ENCODE peak calls at places on chromosome 17, in five cellular contexts. One of them, this sample, is unnamed.

GRCh38 chr17:45841883-45842525 is 2.7 kb upstream of the SPPL2C start:
- DNase-seq in fibroblast of lung: peak
- DNase-seq in IMR-90: no peak
- DNase-seq in GM13977: no peak
- DNase-seq in SK-N-SH: no peak
- DNase-seq in this sample: no peak

GRCh38 chr17:61216066-61216465 is 183.6 kb upstream of the TBX2 start:
- DNase-seq in fibroblast of lung: no peak
- DNase-seq in IMR-90: no peak
- DNase-seq in GM13977: no peak
- DNase-seq in SK-N-SH: no peak
- DNase-seq in this sample: no peak

GRCh38 chr17:61237275-61237674 is 162.4 kb upstream of the TBX2 start:
- DNase-seq in fibroblast of lung: no peak
- DNase-seq in IMR-90: no peak
- DNase-seq in GM13977: no peak
- DNase-seq in SK-N-SH: no peak
- DNase-seq in this sample: no peak

GRCh38 chr17:10316986-10317834 is 55.6 kb downstream of the MYH13 start:
- DNase-seq in fibroblast of lung: peak
- DNase-seq in IMR-90: peak
- DNase-seq in GM13977: peak
- DNase-seq in SK-N-SH: peak
- DNase-seq in this sample: no peak

GRCh38 chr17:78040561-78041400 is 82.3 kb downstream of the TNRC6C start:
- DNase-seq in fibroblast of lung: peak
- DNase-seq in IMR-90: peak
- DNase-seq in GM13977: peak
- DNase-seq in SK-N-SH: peak
- DNase-seq in this sample: no peak

GRCh38 chr17:31530391-31530990 is 139.0 kb downstream of the RAB11FIP4 start:
- DNase-seq in fibroblast of lung: peak
- DNase-seq in IMR-90: no peak
- DNase-seq in GM13977: no peak
- DNase-seq in SK-N-SH: no peak
- DNase-seq in this sample: no peak

GRCh38 chr17:78072961-78073360 is 55.6 kb downstream of the TMC6 start:
- DNase-seq in fibroblast of lung: no peak
- DNase-seq in IMR-90: no peak
- DNase-seq in GM13977: no peak
- DNase-seq in SK-N-SH: no peak
- DNase-seq in this sample: no peak

GRCh38 chr17:21041753-21042433 is 918 bp downstream of the USP22 start:
- DNase-seq in fibroblast of lung: peak
- DNase-seq in IMR-90: peak
- DNase-seq in GM13977: peak
- DNase-seq in SK-N-SH: peak
- DNase-seq in this sample: peak

GRCh38 chr17:46002311-46002972 is 3.4 kb downstream of the STH start:
- DNase-seq in fibroblast of lung: peak
- DNase-seq in IMR-90: peak
- DNase-seq in GM13977: peak
- DNase-seq in SK-N-SH: peak
- DNase-seq in this sample: peak

GRCh38 chr17:13560935-13561334 is 40.8 kb downstream of the HS3ST3A1 start:
- DNase-seq in fibroblast of lung: no peak
- DNase-seq in IMR-90: no peak
- DNase-seq in GM13977: no peak
- DNase-seq in SK-N-SH: no peak
- DNase-seq in this sample: no peak

GRCh38 chr17:50630524-50631194 is 4.0 kb upstream of the ABCC3 start:
- DNase-seq in fibroblast of lung: no peak
- DNase-seq in IMR-90: no peak
- DNase-seq in GM13977: peak
- DNase-seq in SK-N-SH: peak
- DNase-seq in this sample: peak

GRCh38 chr17:42653179-42654124 is 5.6 kb upstream of the TUBG2 start:
- DNase-seq in fibroblast of lung: peak
- DNase-seq in IMR-90: peak
- DNase-seq in GM13977: no peak
- DNase-seq in SK-N-SH: peak
- DNase-seq in this sample: no peak

GRCh38 chr17:5364156-5364555 is 55.3 kb downstream of the NUP88 start:
- DNase-seq in fibroblast of lung: peak
- DNase-seq in IMR-90: peak
- DNase-seq in GM13977: no peak
- DNase-seq in SK-N-SH: no peak
- DNase-seq in this sample: no peak

GRCh38 chr17:21200590-21201301 is 13.2 kb downstream of the TMEM11 start:
- DNase-seq in fibroblast of lung: no peak
- DNase-seq in IMR-90: no peak
- DNase-seq in GM13977: no peak
- DNase-seq in SK-N-SH: no peak
- DNase-seq in this sample: no peak

GRCh38 chr17:52378860-52379259 is 220.3 kb upstream of the CA10 start:
- DNase-seq in fibroblast of lung: no peak
- DNase-seq in IMR-90: no peak
- DNase-seq in GM13977: no peak
- DNase-seq in SK-N-SH: no peak
- DNase-seq in this sample: no peak

GRCh38 chr17:39739020-39739884 is 1.5 kb downstream of the GRB7 start:
- DNase-seq in fibroblast of lung: no peak
- DNase-seq in IMR-90: no peak
- DNase-seq in GM13977: no peak
- DNase-seq in SK-N-SH: peak
- DNase-seq in this sample: no peak

GRCh38 chr17:48488548-48489106 is 42.2 kb downstream of the HOXB1 start:
- DNase-seq in fibroblast of lung: no peak
- DNase-seq in IMR-90: no peak
- DNase-seq in GM13977: no peak
- DNase-seq in SK-N-SH: no peak
- DNase-seq in this sample: no peak

GRCh38 chr17:48068491-48068961 is 20.4 kb downstream of the NFE2L1 start:
- DNase-seq in fibroblast of lung: no peak
- DNase-seq in IMR-90: peak
- DNase-seq in GM13977: no peak
- DNase-seq in SK-N-SH: no peak
- DNase-seq in this sample: no peak

GRCh38 chr17:16493470-16494048 is 1.6 kb upstream of the LRRC75A start:
- DNase-seq in fibroblast of lung: no peak
- DNase-seq in IMR-90: no peak
- DNase-seq in GM13977: no peak
- DNase-seq in SK-N-SH: no peak
- DNase-seq in this sample: no peak
- TF ChIP-seq CTCF in fibroblast of lung: no peak
- TF ChIP-seq CTCF in IMR-90: no peak
- TF ChIP-seq CTCF in GM13977: no peak
- TF ChIP-seq CTCF in SK-N-SH: no peak
- TF ChIP-seq CTCF in this sample: no peak

GRCh38 chr17:72030067-72030899 is 90.5 kb upstream of the SOX9 start:
- DNase-seq in fibroblast of lung: peak
- DNase-seq in IMR-90: peak
- DNase-seq in GM13977: peak
- DNase-seq in SK-N-SH: no peak
- DNase-seq in this sample: no peak
- TF ChIP-seq CTCF in fibroblast of lung: peak
- TF ChIP-seq CTCF in IMR-90: peak
- TF ChIP-seq CTCF in GM13977: peak
- TF ChIP-seq CTCF in SK-N-SH: peak
- TF ChIP-seq CTCF in this sample: no peak

GRCh38 chr17:49548506-49549310 is 27.0 kb upstream of the NXPH3 start:
- DNase-seq in fibroblast of lung: peak
- DNase-seq in IMR-90: peak
- DNase-seq in GM13977: peak
- DNase-seq in SK-N-SH: peak
- DNase-seq in this sample: no peak
- TF ChIP-seq CTCF in fibroblast of lung: peak
- TF ChIP-seq CTCF in IMR-90: peak
- TF ChIP-seq CTCF in GM13977: peak
- TF ChIP-seq CTCF in SK-N-SH: peak
- TF ChIP-seq CTCF in this sample: no peak

GRCh38 chr17:56125830-56126819 is 27.1 kb upstream of the ANKFN1 start:
- DNase-seq in fibroblast of lung: peak
- DNase-seq in IMR-90: peak
- DNase-seq in GM13977: no peak
- DNase-seq in SK-N-SH: peak
- DNase-seq in this sample: no peak

GRCh38 chr17:56119191-56119590 is 34.1 kb upstream of the ANKFN1 start:
- DNase-seq in fibroblast of lung: no peak
- DNase-seq in IMR-90: no peak
- DNase-seq in GM13977: no peak
- DNase-seq in SK-N-SH: no peak
- DNase-seq in this sample: no peak

GRCh38 chr17:56121661-56122060 is 31.6 kb upstream of the ANKFN1 start:
- DNase-seq in fibroblast of lung: no peak
- DNase-seq in IMR-90: no peak
- DNase-seq in GM13977: no peak
- DNase-seq in SK-N-SH: no peak
- DNase-seq in this sample: no peak
- TF ChIP-seq CTCF in fibroblast of lung: peak
- TF ChIP-seq CTCF in IMR-90: peak
- TF ChIP-seq CTCF in GM13977: no peak
- TF ChIP-seq CTCF in SK-N-SH: peak
- TF ChIP-seq CTCF in this sample: no peak